ENCODE peak calls at places on chromosomes 16 and 17, in seven cellular contexts. One of them, this sample, is unnamed.

GRCh38 chr17:35084987-35085386 is 21.5 kb upstream of the RFFL start:
- DNase-seq in glutamatergic neuron: no peak
- DNase-seq in Calu3: peak
- DNase-seq in epithelial cell of esophagus: peak
- DNase-seq in psoas muscle: no peak
- DNase-seq in small intestine: peak
- DNase-seq in amniotic stem cell: no peak
- DNase-seq in this sample: peak

GRCh38 chr17:12821376-12821940 is 32.2 kb downstream of the ARHGAP44 start:
- DNase-seq in epithelial cell of esophagus: peak
- DNase-seq in Calu3: no peak
- DNase-seq in small intestine: peak
- DNase-seq in amniotic stem cell: no peak
- DNase-seq in glutamatergic neuron: no peak
- DNase-seq in psoas muscle: no peak
- DNase-seq in this sample: peak

GRCh38 chr16:138049-138417 is 440 bp downstream of the NPRL3 start:
- DNase-seq in small intestine: no peak
- DNase-seq in Calu3: no peak
- DNase-seq in epithelial cell of esophagus: no peak
- DNase-seq in glutamatergic neuron: peak
- DNase-seq in amniotic stem cell: no peak
- DNase-seq in psoas muscle: peak
- DNase-seq in this sample: no peak

GRCh38 chr17:31480067-31480466 is 88.6 kb downstream of the RAB11FIP4 start:
- DNase-seq in psoas muscle: peak
- DNase-seq in epithelial cell of esophagus: no peak
- DNase-seq in Calu3: no peak
- DNase-seq in small intestine: no peak
- DNase-seq in amniotic stem cell: no peak
- DNase-seq in glutamatergic neuron: no peak
- DNase-seq in this sample: no peak

GRCh38 chr17:64172510-64172909 is 42.6 kb upstream of the ERN1 start:
- DNase-seq in amniotic stem cell: no peak
- DNase-seq in glutamatergic neuron: no peak
- DNase-seq in Calu3: no peak
- DNase-seq in small intestine: no peak
- DNase-seq in psoas muscle: no peak
- DNase-seq in epithelial cell of esophagus: no peak
- DNase-seq in this sample: no peak

GRCh38 chr16:57528499-57529323 is 7.7 kb downstream of the CCDC102A start:
- DNase-seq in psoas muscle: peak
- DNase-seq in glutamatergic neuron: no peak
- DNase-seq in amniotic stem cell: no peak
- DNase-seq in small intestine: peak
- DNase-seq in epithelial cell of esophagus: peak
- DNase-seq in Calu3: peak
- DNase-seq in this sample: no peak

GRCh38 chr17:65559802-65560627 is 1.4 kb downstream of the AXIN2 start:
- DNase-seq in epithelial cell of esophagus: no peak
- DNase-seq in amniotic stem cell: no peak
- DNase-seq in Calu3: no peak
- DNase-seq in small intestine: no peak
- DNase-seq in glutamatergic neuron: peak
- DNase-seq in psoas muscle: peak
- DNase-seq in this sample: no peak

GRCh38 chr17:48545022-48545376 is at the start of gene HOXB2:
- DNase-seq in amniotic stem cell: no peak
- DNase-seq in small intestine: no peak
- DNase-seq in psoas muscle: no peak
- DNase-seq in Calu3: no peak
- DNase-seq in epithelial cell of esophagus: no peak
- DNase-seq in glutamatergic neuron: peak
- DNase-seq in this sample: no peak

GRCh38 chr16:68086336-68086821 is 1.2 kb downstream of the NFATC3 start:
- DNase-seq in glutamatergic neuron: no peak
- DNase-seq in psoas muscle: no peak
- DNase-seq in Calu3: no peak
- DNase-seq in epithelial cell of esophagus: peak
- DNase-seq in small intestine: peak
- DNase-seq in amniotic stem cell: peak
- DNase-seq in this sample: peak

GRCh38 chr17:44496815-44497214 is 6.4 kb downstream of the GPATCH8 start:
- DNase-seq in amniotic stem cell: no peak
- DNase-seq in Calu3: no peak
- DNase-seq in epithelial cell of esophagus: no peak
- DNase-seq in psoas muscle: no peak
- DNase-seq in small intestine: no peak
- DNase-seq in glutamatergic neuron: no peak
- DNase-seq in this sample: no peak

GRCh38 chr17:83196088-83196765 is 116.8 kb downstream of the METRNL start:
- DNase-seq in Calu3: no peak
- DNase-seq in epithelial cell of esophagus: no peak
- DNase-seq in glutamatergic neuron: peak
- DNase-seq in psoas muscle: peak
- DNase-seq in amniotic stem cell: no peak
- DNase-seq in small intestine: no peak
- DNase-seq in this sample: no peak

GRCh38 chr16:21150375-21151001 is at the start of gene DNAH3:
- DNase-seq in amniotic stem cell: no peak
- DNase-seq in psoas muscle: no peak
- DNase-seq in glutamatergic neuron: no peak
- DNase-seq in Calu3: peak
- DNase-seq in small intestine: peak
- DNase-seq in epithelial cell of esophagus: peak
- DNase-seq in this sample: peak

GRCh38 chr16:80739523-80739922 is 64.9 kb downstream of the CDYL2 start:
- DNase-seq in small intestine: no peak
- DNase-seq in psoas muscle: no peak
- DNase-seq in glutamatergic neuron: no peak
- DNase-seq in amniotic stem cell: no peak
- DNase-seq in epithelial cell of esophagus: peak
- DNase-seq in Calu3: no peak
- DNase-seq in this sample: no peak

GRCh38 chr16:24536671-24537070 is 2.7 kb upstream of the RBBP6 start:
- DNase-seq in small intestine: no peak
- DNase-seq in Calu3: no peak
- DNase-seq in amniotic stem cell: no peak
- DNase-seq in glutamatergic neuron: no peak
- DNase-seq in psoas muscle: no peak
- DNase-seq in epithelial cell of esophagus: no peak
- DNase-seq in this sample: no peak

GRCh38 chr17:74529243-74529642 is 2.0 kb downstream of the CD300LB start:
- DNase-seq in psoas muscle: peak
- DNase-seq in small intestine: no peak
- DNase-seq in Calu3: no peak
- DNase-seq in epithelial cell of esophagus: no peak
- DNase-seq in amniotic stem cell: no peak
- DNase-seq in glutamatergic neuron: no peak
- DNase-seq in this sample: no peak

GRCh38 chr16:66859397-66860068 is 15.3 kb downstream of the CA7 start:
- DNase-seq in small intestine: no peak
- DNase-seq in amniotic stem cell: no peak
- DNase-seq in psoas muscle: no peak
- DNase-seq in Calu3: no peak
- DNase-seq in epithelial cell of esophagus: no peak
- DNase-seq in glutamatergic neuron: no peak
- DNase-seq in this sample: no peak

GRCh38 chr16:18932243-18932997 is 6.2 kb upstream of the SMG1 start:
- DNase-seq in amniotic stem cell: no peak
- DNase-seq in psoas muscle: no peak
- DNase-seq in epithelial cell of esophagus: no peak
- DNase-seq in small intestine: no peak
- DNase-seq in Calu3: no peak
- DNase-seq in glutamatergic neuron: no peak
- DNase-seq in this sample: no peak

GRCh38 chr16:67661101-67661661 is 421 bp downstream of the PARD6A start:
- DNase-seq in epithelial cell of esophagus: peak
- DNase-seq in amniotic stem cell: no peak
- DNase-seq in small intestine: no peak
- DNase-seq in psoas muscle: no peak
- DNase-seq in glutamatergic neuron: peak
- DNase-seq in Calu3: no peak
- DNase-seq in this sample: no peak

GRCh38 chr16:20911361-20911760 is 10.8 kb downstream of the LYRM1 start:
- DNase-seq in glutamatergic neuron: no peak
- DNase-seq in epithelial cell of esophagus: peak
- DNase-seq in small intestine: no peak
- DNase-seq in psoas muscle: no peak
- DNase-seq in amniotic stem cell: no peak
- DNase-seq in Calu3: no peak
- DNase-seq in this sample: peak

GRCh38 chr17:82232876-82233785 is 4.3 kb downstream of the SLC16A3 start:
- DNase-seq in Calu3: no peak
- DNase-seq in amniotic stem cell: no peak
- DNase-seq in glutamatergic neuron: no peak
- DNase-seq in epithelial cell of esophagus: no peak
- DNase-seq in psoas muscle: peak
- DNase-seq in small intestine: no peak
- DNase-seq in this sample: no peak

GRCh38 chr16:88442811-88443576 is 10.1 kb upstream of the ZFPM1 start:
- DNase-seq in psoas muscle: peak
- DNase-seq in small intestine: peak
- DNase-seq in glutamatergic neuron: peak
- DNase-seq in Calu3: peak
- DNase-seq in epithelial cell of esophagus: peak
- DNase-seq in amniotic stem cell: peak
- DNase-seq in this sample: no peak

GRCh38 chr17:73611630-73612029 is 32.6 kb downstream of the SDK2 start:
- DNase-seq in glutamatergic neuron: no peak
- DNase-seq in Calu3: no peak
- DNase-seq in amniotic stem cell: no peak
- DNase-seq in small intestine: no peak
- DNase-seq in epithelial cell of esophagus: no peak
- DNase-seq in psoas muscle: no peak
- DNase-seq in this sample: no peak

GRCh38 chr16:56267888-56268287 is 76.6 kb downstream of the GNAO1 start:
- DNase-seq in psoas muscle: no peak
- DNase-seq in glutamatergic neuron: no peak
- DNase-seq in Calu3: no peak
- DNase-seq in small intestine: no peak
- DNase-seq in amniotic stem cell: no peak
- DNase-seq in epithelial cell of esophagus: no peak
- DNase-seq in this sample: no peak

GRCh38 chr16:1812732-1813163 is 13.9 kb downstream of the HAGH start:
- DNase-seq in epithelial cell of esophagus: peak
- DNase-seq in psoas muscle: no peak
- DNase-seq in Calu3: peak
- DNase-seq in amniotic stem cell: peak
- DNase-seq in small intestine: peak
- DNase-seq in glutamatergic neuron: peak
- DNase-seq in this sample: no peak

GRCh38 chr17:57972151-57972550 is 15.9 kb downstream of the VEZF1 start:
- DNase-seq in Calu3: no peak
- DNase-seq in amniotic stem cell: no peak
- DNase-seq in glutamatergic neuron: no peak
- DNase-seq in psoas muscle: no peak
- DNase-seq in small intestine: no peak
- DNase-seq in epithelial cell of esophagus: no peak
- DNase-seq in this sample: no peak

GRCh38 chr16:67169011-67169451 is 1.3 kb upstream of the NOL3 start:
- DNase-seq in epithelial cell of esophagus: no peak
- DNase-seq in glutamatergic neuron: peak
- DNase-seq in Calu3: no peak
- DNase-seq in psoas muscle: no peak
- DNase-seq in small intestine: no peak
- DNase-seq in amniotic stem cell: no peak
- DNase-seq in this sample: no peak

GRCh38 chr17:31061678-31062077 is 33.1 kb upstream of the NF1 start:
- DNase-seq in glutamatergic neuron: peak
- DNase-seq in Calu3: no peak
- DNase-seq in psoas muscle: no peak
- DNase-seq in small intestine: no peak
- DNase-seq in epithelial cell of esophagus: no peak
- DNase-seq in amniotic stem cell: no peak
- DNase-seq in this sample: no peak

GRCh38 chr16:23694707-23695373 is 16.2 kb downstream of the PLK1 start:
- DNase-seq in small intestine: no peak
- DNase-seq in amniotic stem cell: no peak
- DNase-seq in Calu3: no peak
- DNase-seq in psoas muscle: no peak
- DNase-seq in glutamatergic neuron: peak
- DNase-seq in epithelial cell of esophagus: no peak
- DNase-seq in this sample: peak

GRCh38 chr16:23182675-23183485 is at the start of gene SCNN1G:
- DNase-seq in amniotic stem cell: no peak
- DNase-seq in epithelial cell of esophagus: no peak
- DNase-seq in small intestine: no peak
- DNase-seq in Calu3: peak
- DNase-seq in glutamatergic neuron: peak
- DNase-seq in psoas muscle: no peak
- DNase-seq in this sample: no peak

GRCh38 chr17:50037321-50038107 is 18.4 kb upstream of the ITGA3 start:
- DNase-seq in small intestine: no peak
- DNase-seq in Calu3: no peak
- DNase-seq in psoas muscle: no peak
- DNase-seq in glutamatergic neuron: no peak
- DNase-seq in amniotic stem cell: no peak
- DNase-seq in epithelial cell of esophagus: peak
- DNase-seq in this sample: no peak

This sample was measured in foreskin keratinocyte.